ENCODE peak calls at places on chromosomes 4 and X, in six cellular contexts. I is CD4-positive, alpha-beta T cell; D is GM12864; W is DND-41; C is astrocyte of the spinal cord; H is left lung. B is an unnamed sample.

GRCh38 chr4:89134775-89135319 is 23.5 kb downstream of the TIGD2 start:
- DNase-seq in I (no peak), D (no peak), W (no peak), C (peak), H (no peak), B (no peak)

GRCh38 chr4:159069922-159070321 is 33.0 kb upstream of the RAPGEF2 start:
- DNase-seq in I (no peak), D (no peak), W (no peak), C (peak), H (no peak), B (no peak)

GRCh38 chr4:166008510-166008909 is 135.5 kb downstream of the TLL1 start:
- DNase-seq in I (no peak), D (no peak), W (no peak), C (no peak), H (no peak), B (no peak)

GRCh38 chrX:40205471-40205870 is 107.7 kb upstream of the BCOR start:
- DNase-seq in I (no peak), D (no peak), W (no peak), C (no peak), H (peak), B (no peak)

GRCh38 chrX:12895856-12896255 is 10.6 kb upstream of the TLR8 start:
- DNase-seq in I (no peak), D (no peak), W (no peak), C (peak), H (no peak), B (no peak)

GRCh38 chrX:125205918-125206665 is 113.6 kb upstream of the TEX13C start:
- DNase-seq in I (no peak), D (no peak), W (no peak), C (peak), H (no peak), B (no peak)

GRCh38 chrX:72079607-72080006 is 52.1 kb downstream of the RTL5 start:
- DNase-seq in I (no peak), D (no peak), W (no peak), C (peak), H (peak), B (no peak)

GRCh38 chrX:10217218-10217617 is 60.4 kb downstream of the CLCN4 start:
- DNase-seq in I (no peak), D (no peak), W (no peak), C (no peak), H (no peak), B (no peak)

GRCh38 chr4:159048166-159048886 is 54.6 kb upstream of the RAPGEF2 start:
- DNase-seq in I (no peak), D (no peak), W (no peak), C (peak), H (peak), B (no peak)

GRCh38 chr4:76377922-76378321 is 43.0 kb downstream of the CCDC158 start:
- DNase-seq in I (peak), D (no peak), W (no peak), C (peak), H (no peak), B (no peak)

GRCh38 chrX:108537005-108537404 is 97.4 kb downstream of the COL4A5 start:
- DNase-seq in I (no peak), D (peak), W (peak), C (peak), H (no peak), B (no peak)

GRCh38 chrX:3520458-3520857 is 174.0 kb upstream of the MXRA5 start:
- DNase-seq in I (no peak), D (no peak), W (no peak), C (no peak), H (no peak), B (no peak)

GRCh38 chr4:123616970-123617392 is 220.4 kb downstream of the SPRY1 start:
- DNase-seq in I (no peak), D (no peak), W (peak), C (peak), H (peak), B (no peak)

GRCh38 chr4:177937051-177937450 is 494.8 kb upstream of the AGA start:
- DNase-seq in I (no peak), D (no peak), W (no peak), C (no peak), H (peak), B (no peak)

GRCh38 chrX:7996414-7996813 is 69.2 kb upstream of the PNPLA4 start:
- DNase-seq in I (peak), D (no peak), W (peak), C (peak), H (no peak), B (no peak)

GRCh38 chr4:67332627-67333026 is 212.7 kb downstream of the CENPC start:
- DNase-seq in I (no peak), D (no peak), W (peak), C (no peak), H (no peak), B (no peak)
- TF ChIP-seq CTCF in I (no peak), D (peak), W (peak), C (peak), H (no peak), B (peak)

DNA sequence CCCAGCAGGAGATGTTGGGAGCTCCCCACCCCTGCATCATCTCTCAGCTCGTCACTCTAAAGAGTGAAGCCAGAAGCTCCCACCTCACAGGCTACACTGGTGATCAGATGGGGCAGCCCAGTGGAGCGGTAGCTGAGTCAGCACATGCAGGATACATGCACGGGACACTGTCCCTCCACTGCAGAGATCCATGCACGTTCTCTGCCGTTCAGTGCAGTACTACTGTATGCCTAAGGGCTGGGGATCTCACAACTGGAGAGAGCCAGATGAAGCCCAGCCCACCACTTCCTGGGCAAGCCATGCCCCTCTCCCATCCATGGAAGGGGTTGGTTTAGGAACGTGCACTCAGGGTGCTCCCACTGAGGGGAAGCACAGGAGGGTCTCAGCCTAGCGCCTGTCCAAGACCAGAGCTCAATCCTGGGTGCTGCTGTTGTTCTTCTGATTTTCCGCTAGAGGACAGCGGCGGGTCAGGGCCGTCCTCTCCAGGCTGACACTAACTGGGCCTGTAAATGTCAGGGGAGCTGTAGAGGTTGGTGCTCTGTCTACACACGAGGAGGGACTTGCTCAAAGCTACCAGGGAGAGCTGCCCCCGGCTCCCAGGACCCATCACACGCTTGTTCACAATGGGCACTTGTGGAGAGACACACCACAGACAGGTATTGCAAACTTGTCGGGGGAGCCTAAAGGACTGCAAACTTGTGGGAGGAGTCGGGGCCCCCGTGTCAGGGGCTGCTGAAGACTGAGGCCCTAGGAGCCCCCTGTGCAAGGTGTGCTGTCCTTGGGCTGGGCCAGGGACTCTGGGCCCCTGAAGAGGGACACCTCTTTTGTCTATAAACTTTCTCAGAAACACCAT is 18.2 kb upstream of the ABLIM2 start:
- DNase-seq in I (no peak), D (no peak), W (peak), C (peak), H (peak), B (no peak)
- TF ChIP-seq CTCF in I (peak), D (peak), W (peak), C (peak), H (peak), B (peak)

GRCh38 chrX:1162119-1162916 is 50.1 kb downstream of the CRLF2 start:
- DNase-seq in I (no peak), D (no peak), W (no peak), C (no peak), H (no peak), B (no peak)
- TF ChIP-seq CTCF in I (no peak), D (no peak), W (no peak), C (no peak), H (no peak), B (no peak)

DNA sequence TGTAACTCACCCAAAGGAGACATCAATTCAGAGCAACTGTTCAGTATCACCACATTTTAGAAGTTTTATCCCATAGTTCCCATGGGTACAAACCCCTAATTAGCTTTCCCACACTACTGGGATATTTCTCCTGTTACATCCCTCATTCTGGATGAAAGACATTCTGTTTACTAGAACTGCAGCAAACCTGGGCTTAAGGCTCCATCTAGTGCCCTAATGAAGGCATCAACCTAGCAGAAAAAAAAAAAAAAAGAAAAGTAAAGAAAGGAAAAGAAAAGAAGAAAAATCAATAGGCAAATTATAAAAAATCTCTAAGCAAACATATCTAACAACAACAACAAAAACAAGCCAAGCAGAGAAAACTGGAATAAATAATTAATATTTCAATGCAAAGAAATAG is 133.7 kb upstream of the CPXCR1 start:
- DNase-seq in I (no peak), D (no peak), W (no peak), C (no peak), H (no peak), B (no peak)
- TF ChIP-seq CTCF in I (no peak), D (no peak), W (no peak), C (peak), H (no peak), B (peak)

GRCh38 chr4:3483471-3483921 is 20.4 kb downstream of the DOK7 start:
- DNase-seq in I (no peak), D (no peak), W (no peak), C (no peak), H (peak), B (no peak)

GRCh38 chr4:3486556-3487270 is 23.6 kb downstream of the DOK7 start:
- DNase-seq in I (no peak), D (no peak), W (no peak), C (no peak), H (no peak), B (no peak)

GRCh38 chr4:3485882-3486555 is 22.9 kb downstream of the DOK7 start:
- DNase-seq in I (no peak), D (no peak), W (no peak), C (no peak), H (no peak), B (no peak)

GRCh38 chr4:3484057-3484973 is 21.2 kb downstream of the DOK7 start:
- DNase-seq in I (no peak), D (no peak), W (no peak), C (no peak), H (peak), B (peak)

DNA sequence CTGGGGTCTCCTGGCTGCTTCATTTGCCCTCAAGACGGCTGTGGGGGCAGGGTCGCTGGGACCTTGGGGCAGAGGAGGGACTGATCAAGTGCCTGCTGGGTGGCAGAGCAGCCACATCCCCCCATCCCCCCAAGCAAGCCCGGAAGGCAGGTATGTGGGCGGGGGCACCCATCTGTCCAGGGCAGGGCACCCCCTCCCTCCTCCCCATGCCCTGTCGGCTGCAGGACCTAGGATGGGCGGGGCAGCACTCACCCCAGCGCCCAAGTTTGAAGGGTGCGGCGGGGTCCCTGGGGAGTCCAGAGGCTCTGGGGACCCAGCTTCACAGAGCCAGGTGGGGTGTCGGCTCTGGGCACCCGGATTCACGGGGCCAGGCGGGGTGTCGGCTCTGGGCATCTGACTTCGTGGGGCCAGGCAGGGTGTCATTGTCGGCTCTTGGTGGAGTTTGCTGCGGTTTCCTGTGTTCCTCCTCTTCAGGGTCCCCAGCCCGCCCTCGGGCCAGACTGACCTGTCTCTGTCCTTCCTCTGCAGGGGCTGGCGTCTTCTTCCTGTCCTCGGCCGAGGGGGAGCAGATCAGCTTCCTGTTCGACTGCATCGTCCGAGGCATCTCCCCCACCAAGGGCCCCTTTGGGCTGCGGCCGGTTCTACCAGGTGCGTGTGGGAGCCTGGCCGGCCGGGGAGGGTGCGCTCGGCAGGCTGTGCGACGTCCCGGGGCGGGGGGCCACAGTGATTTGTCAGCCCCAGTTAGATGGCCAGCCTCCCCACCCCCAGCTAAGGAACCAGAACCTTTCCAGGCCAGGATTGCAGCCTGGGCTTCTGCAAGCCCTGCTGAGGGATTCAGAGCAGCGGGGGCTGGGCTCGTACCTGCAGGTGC is 22.1 kb downstream of the DOK7 start:
- DNase-seq in I (no peak), D (no peak), W (no peak), C (no peak), H (no peak), B (peak)
- TF ChIP-seq CTCF in I (no peak), D (no peak), W (no peak), C (no peak), H (no peak), B (no peak)

GRCh38 chr4:150598906-150599305 is 17.0 kb downstream of the MAB21L2 start:
- DNase-seq in I (no peak), D (no peak), W (no peak), C (no peak), H (peak), B (no peak)

GRCh38 chr4:150589174-150589573 is 7.2 kb downstream of the MAB21L2 start:
- DNase-seq in I (no peak), D (no peak), W (no peak), C (no peak), H (no peak), B (no peak)

GRCh38 chr4:150591284-150591874 is 9.4 kb downstream of the MAB21L2 start:
- DNase-seq in I (no peak), D (no peak), W (no peak), C (peak), H (no peak), B (no peak)

GRCh38 chr4:150591904-150592303 is 10.0 kb downstream of the MAB21L2 start:
- DNase-seq in I (no peak), D (no peak), W (no peak), C (no peak), H (no peak), B (no peak)

GRCh38 chr4:150593996-150594395 is 12.0 kb downstream of the MAB21L2 start:
- DNase-seq in I (no peak), D (no peak), W (no peak), C (no peak), H (no peak), B (no peak)
- TF ChIP-seq CTCF in I (no peak), D (no peak), W (peak), C (peak), H (no peak), B (no peak)

GRCh38 chr4:184041156-184041555 is 136.0 kb downstream of the STOX2 start:
- DNase-seq in I (no peak), D (no peak), W (no peak), C (no peak), H (no peak), B (no peak)
- TF ChIP-seq CTCF in I (no peak), D (no peak), W (no peak), C (no peak), H (no peak), B (no peak)

DNA sequence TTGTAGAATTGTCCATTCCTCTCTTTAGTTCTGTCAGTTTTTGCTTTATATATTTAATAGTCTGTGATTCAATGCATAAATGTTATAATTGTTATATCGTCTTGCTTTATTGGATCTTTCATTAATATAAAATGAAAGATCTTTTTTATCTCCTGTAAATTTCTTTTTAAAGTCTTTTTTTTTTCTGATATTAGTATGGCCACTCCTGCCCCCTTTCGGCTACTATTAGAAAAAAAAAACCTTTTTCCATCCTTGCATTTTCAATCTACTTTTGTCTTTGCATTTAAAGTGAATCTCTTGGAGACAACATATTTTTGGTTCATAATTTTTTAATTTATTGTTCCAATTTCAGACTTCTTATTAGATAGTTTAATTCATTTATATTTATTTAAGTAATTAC is 677.4 kb upstream of the NDST4 start:
- DNase-seq in I (no peak), D (no peak), W (no peak), C (no peak), H (no peak), B (no peak)
- TF ChIP-seq CTCF in I (no peak), D (no peak), W (no peak), C (no peak), H (no peak), B (no peak)

GRCh38 chrX:154019633-154020499 is at the start of gene IRAK1:
- DNase-seq in I (peak), D (no peak), W (peak), C (peak), H (peak), B (peak)
- TF ChIP-seq CTCF in I (no peak), D (no peak), W (peak), C (no peak), H (no peak), B (no peak)

DNA sequence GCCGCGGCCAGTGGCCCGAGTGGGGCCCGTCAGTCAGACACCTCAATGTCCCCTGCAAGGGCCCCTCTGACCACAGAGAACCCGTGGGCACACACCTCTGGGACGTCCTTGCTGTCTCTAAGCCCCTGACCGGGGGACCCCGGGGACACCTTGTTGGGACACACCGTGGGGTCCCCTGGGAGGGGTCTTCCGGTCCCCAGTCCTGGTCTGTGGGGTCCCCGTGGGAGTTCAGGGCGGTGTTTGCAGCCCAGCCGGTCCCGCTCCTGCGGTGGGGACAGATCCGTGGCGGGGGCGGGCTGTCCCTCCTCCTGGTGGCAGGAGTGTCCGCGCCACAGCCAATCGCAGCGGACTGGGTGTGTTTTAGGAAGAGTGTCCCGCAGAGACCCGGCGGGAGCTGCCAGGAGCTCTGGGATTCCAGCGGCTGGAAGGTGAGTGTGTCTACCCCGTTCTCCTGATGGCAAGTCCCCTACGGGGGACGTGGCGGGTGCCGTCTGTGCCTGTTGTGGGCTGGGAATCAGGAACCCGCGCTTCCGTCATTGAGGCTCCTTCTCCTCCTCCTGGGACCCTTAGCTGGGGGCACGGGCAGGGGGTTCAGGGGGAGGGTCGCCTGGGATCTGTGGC is 5.1 kb upstream of the PLCXD1 start:
- DNase-seq in I (peak), D (no peak), W (no peak), C (peak), H (peak), B (no peak)
- TF ChIP-seq CTCF in I (no peak), D (no peak), W (no peak), C (no peak), H (no peak), B (no peak)

B was measured in GM06990.